ENCODE peak calls at places on chromosomes 13 and 19, in six cellular contexts. Q is fibroblast of pulmonary artery, G is GM12864, U is BJ, T is mucosa of descending colon, K is cardiac muscle cell. O is an unnamed sample.

GRCh38 chr19:12984683-12985048 is 10.6 kb upstream of the NFIX start:
- DNase-seq in Q (no peak), G (no peak), U (no peak), T (no peak), K (no peak), O (no peak)

GRCh38 chr13:73973156-73973555 is 161.0 kb downstream of the KLF12 start:
- DNase-seq in Q (no peak), G (no peak), U (no peak), T (no peak), K (no peak), O (no peak)

GRCh38 chr19:52748336-52748950 is 13.6 kb upstream of the ZNF611 start:
- DNase-seq in Q (peak), G (no peak), U (no peak), T (no peak), K (peak), O (no peak)

GRCh38 chr19:42282036-42282762 is 13.1 kb downstream of the CIC start:
- DNase-seq in Q (no peak), G (no peak), U (no peak), T (no peak), K (no peak), O (peak)

GRCh38 chr13:67369895-67370660 is 139.9 kb upstream of the PCDH9 start:
- DNase-seq in Q (peak), G (no peak), U (peak), T (no peak), K (peak), O (no peak)

GRCh38 chr19:58123354-58123753 is 25.3 kb upstream of the ZSCAN18 start:
- DNase-seq in Q (no peak), G (no peak), U (no peak), T (no peak), K (no peak), O (no peak)

GRCh38 chr13:35699805-35700204 is 223.3 kb upstream of the MAB21L1 start:
- DNase-seq in Q (no peak), G (no peak), U (peak), T (no peak), K (peak), O (no peak)

GRCh38 chr13:30354481-30355404 is 47.4 kb upstream of the KATNAL1 start:
- DNase-seq in Q (no peak), G (no peak), U (no peak), T (no peak), K (no peak), O (no peak)

GRCh38 chr13:70253834-70254233 is 145.6 kb upstream of the KLHL1 start:
- DNase-seq in Q (peak), G (no peak), U (no peak), T (no peak), K (no peak), O (no peak)

GRCh38 chr13:92224052-92224821 is 825.8 kb downstream of the GPC5 start:
- DNase-seq in Q (peak), G (no peak), U (no peak), T (no peak), K (peak), O (no peak)

GRCh38 chr13:59475911-59476310 is 687.8 kb downstream of the DIAPH3 start:
- DNase-seq in Q (no peak), G (no peak), U (no peak), T (no peak), K (no peak), O (no peak)

GRCh38 chr13:59478908-59479307 is 684.8 kb downstream of the DIAPH3 start:
- DNase-seq in Q (no peak), G (no peak), U (no peak), T (no peak), K (no peak), O (no peak)

GRCh38 chr13:59476376-59476775 is 687.4 kb downstream of the DIAPH3 start:
- DNase-seq in Q (peak), G (no peak), U (no peak), T (no peak), K (no peak), O (no peak)

GRCh38 chr13:59479629-59480028 is 684.1 kb downstream of the DIAPH3 start:
- DNase-seq in Q (no peak), G (no peak), U (no peak), T (no peak), K (no peak), O (no peak)

DNA sequence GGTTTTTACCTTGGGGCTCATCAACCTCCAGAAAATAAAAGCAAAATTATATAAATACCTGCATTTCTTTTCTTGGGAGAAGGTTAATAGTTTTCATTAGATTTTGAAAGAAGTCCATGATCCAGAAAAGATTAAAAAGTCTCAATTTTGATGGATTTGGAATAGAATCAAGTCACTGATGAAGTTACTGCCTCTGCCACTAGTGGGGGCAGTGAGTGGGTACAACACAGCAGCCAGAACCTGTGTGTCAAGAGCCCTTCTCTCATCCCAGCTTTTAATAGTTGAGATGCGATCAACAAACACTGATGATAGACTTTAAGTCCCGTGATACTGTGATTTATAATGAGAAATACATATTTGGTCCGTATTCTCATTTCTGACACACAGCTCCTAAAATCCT is 686.7 kb downstream of the DIAPH3 start:
- DNase-seq in Q (no peak), G (no peak), U (no peak), T (no peak), K (no peak), O (no peak)
- TF ChIP-seq CTCF in Q (peak), G (peak), U (peak), T (no peak), K (peak), O (peak)

GRCh38 chr19:46748325-46749109 is 2.3 kb upstream of the STRN4 start:
- DNase-seq in Q (peak), G (no peak), U (no peak), T (peak), K (peak), O (no peak)
- H3K4me3 ChIP-seq in Q (no peak), G (no peak), U (no peak), T (no peak), K (no peak), O (no peak)

GRCh38 chr19:48872182-48872883 is at the start of gene PPP1R15A:
- DNase-seq in Q (peak), G (peak), U (peak), T (peak), K (peak), O (peak)
- TF ChIP-seq CTCF in Q (no peak), G (no peak), U (no peak), T (no peak), K (no peak), O (no peak)

GRCh38 chr19:43983544-43983911 is 460 bp upstream of the ZNF155 start:
- DNase-seq in Q (no peak), G (no peak), U (no peak), T (no peak), K (no peak), O (no peak)
- H3K4me3 ChIP-seq in Q (peak), G (peak), U (peak), T (no peak), K (peak), O (peak)

O was measured in GM06990.